ENCODE peak calls at places on chromosomes 1 and 21, in four cellular contexts. O is K562, J is GM23338, A is HepG2. E is an unnamed sample.

GRCh38 chr1:8410791-8411190 is 92.9 kb downstream of the SLC45A1 start:
- DNase-seq in O (no peak), J (no peak), A (no peak), E (no peak)

GRCh38 chr1:214552174-214552608 is 789 bp upstream of the PTPN14 start:
- DNase-seq in O (no peak), J (peak), A (peak), E (peak)

GRCh38 chr1:3171761-3172160 is 102.8 kb downstream of the PRDM16 start:
- DNase-seq in O (no peak), J (no peak), A (no peak), E (no peak)

GRCh38 chr1:205935869-205936268 is 7.4 kb downstream of the SLC26A9 start:
- DNase-seq in O (no peak), J (no peak), A (no peak), E (no peak)

GRCh38 chr1:115280073-115280472 is 58.0 kb downstream of the NGF start:
- DNase-seq in O (no peak), J (no peak), A (no peak), E (no peak)

GRCh38 chr1:58067082-58067481 is 479.4 kb downstream of the OMA1 start:
- DNase-seq in O (no peak), J (no peak), A (no peak), E (no peak)

GRCh38 chr1:110475358-110476027 is 24.5 kb downstream of the PROK1 start:
- DNase-seq in O (peak), J (no peak), A (no peak), E (no peak)

GRCh38 chr1:95084317-95085176 is 11.8 kb upstream of the ALG14 start:
- DNase-seq in O (peak), J (peak), A (peak), E (peak)

GRCh38 chr1:216462061-216462775 is 39.0 kb upstream of the USH2A start:
- DNase-seq in O (no peak), J (no peak), A (no peak), E (no peak)

GRCh38 chr1:31708324-31708723 is 4.5 kb upstream of the COL16A1 start:
- DNase-seq in O (no peak), J (no peak), A (no peak), E (no peak)

GRCh38 chr1:218397752-218398339 is 52.7 kb downstream of the TGFB2 start:
- DNase-seq in O (no peak), J (no peak), A (peak), E (no peak)

GRCh38 chr1:158045639-158046038 is 52.2 kb downstream of the KIRREL1 start:
- DNase-seq in O (no peak), J (peak), A (no peak), E (no peak)

GRCh38 chr1:55402117-55402516 is 187.0 kb upstream of the USP24 start:
- DNase-seq in O (no peak), J (no peak), A (no peak), E (no peak)

GRCh38 chr1:59520194-59520593 is 223.3 kb downstream of the FGGY start:
- DNase-seq in O (no peak), J (no peak), A (no peak), E (no peak)

GRCh38 chr1:113042336-113043143 is 30.5 kb upstream of the LRIG2 start:
- DNase-seq in O (peak), J (peak), A (peak), E (peak)

GRCh38 chr1:20105856-20106255 is 13.5 kb downstream of the PLA2G2D start:
- DNase-seq in O (no peak), J (no peak), A (no peak), E (no peak)

GRCh38 chr1:151621351-151621750 is 9.5 kb downstream of the SNX27 start:
- DNase-seq in O (no peak), J (no peak), A (no peak), E (no peak)

GRCh38 chr1:178607718-178608408 is 95.0 kb downstream of the TEX35 start:
- DNase-seq in O (no peak), J (no peak), A (no peak), E (no peak)

GRCh38 chr1:54335396-54336056 is 70.7 kb downstream of the SSBP3 start:
- DNase-seq in O (no peak), J (no peak), A (no peak), E (no peak)

GRCh38 chr1:75100481-75101092 is 33.6 kb upstream of the LHX8 start:
- DNase-seq in O (no peak), J (no peak), A (no peak), E (no peak)

GRCh38 chr21:46483300-46484295 is 24.9 kb downstream of the DIP2A start:
- DNase-seq in O (no peak), J (no peak), A (no peak), E (no peak)

DNA sequence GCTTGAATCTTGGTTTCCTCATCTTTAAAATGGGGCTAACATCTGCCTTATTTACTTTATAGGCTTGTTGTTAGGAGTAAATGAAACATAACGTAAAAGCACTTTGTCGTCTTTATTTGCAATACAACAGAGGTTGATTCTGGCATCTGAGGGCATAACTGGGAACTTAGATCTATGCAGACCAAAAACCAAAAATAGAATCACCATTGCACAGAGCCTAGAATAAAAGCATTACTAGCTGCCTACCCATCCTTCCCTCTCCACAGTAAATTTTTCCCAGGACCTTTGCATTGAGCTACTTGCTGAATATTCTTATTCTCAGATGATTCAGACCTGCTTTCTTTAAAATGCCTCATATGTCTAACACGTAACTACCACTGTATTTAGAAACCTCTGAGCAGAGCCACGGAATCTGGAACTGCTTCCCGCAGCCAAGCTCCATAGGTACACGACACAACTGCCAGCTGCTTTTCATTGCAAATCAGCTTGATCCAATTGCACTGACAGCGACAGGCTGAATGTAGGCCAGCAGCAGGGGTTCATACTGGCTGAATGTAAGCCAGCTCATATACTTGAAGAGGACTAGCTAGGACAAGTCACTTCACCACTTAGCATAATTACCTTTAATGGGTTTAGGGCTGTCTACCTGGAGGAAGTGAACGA is 33.2 kb upstream of the SERBP1 start:
- DNase-seq in O (no peak), J (peak), A (no peak), E (peak)
- TF ChIP-seq CREB1 in O (no peak), J (no peak), A (no peak), E (no peak)

GRCh38 chr1:13583964-13584791 is 546 bp downstream of the PDPN start:
- DNase-seq in O (no peak), J (peak), A (no peak), E (peak)
- TF ChIP-seq CREB1 in O (no peak), J (no peak), A (no peak), E (no peak)

DNA sequence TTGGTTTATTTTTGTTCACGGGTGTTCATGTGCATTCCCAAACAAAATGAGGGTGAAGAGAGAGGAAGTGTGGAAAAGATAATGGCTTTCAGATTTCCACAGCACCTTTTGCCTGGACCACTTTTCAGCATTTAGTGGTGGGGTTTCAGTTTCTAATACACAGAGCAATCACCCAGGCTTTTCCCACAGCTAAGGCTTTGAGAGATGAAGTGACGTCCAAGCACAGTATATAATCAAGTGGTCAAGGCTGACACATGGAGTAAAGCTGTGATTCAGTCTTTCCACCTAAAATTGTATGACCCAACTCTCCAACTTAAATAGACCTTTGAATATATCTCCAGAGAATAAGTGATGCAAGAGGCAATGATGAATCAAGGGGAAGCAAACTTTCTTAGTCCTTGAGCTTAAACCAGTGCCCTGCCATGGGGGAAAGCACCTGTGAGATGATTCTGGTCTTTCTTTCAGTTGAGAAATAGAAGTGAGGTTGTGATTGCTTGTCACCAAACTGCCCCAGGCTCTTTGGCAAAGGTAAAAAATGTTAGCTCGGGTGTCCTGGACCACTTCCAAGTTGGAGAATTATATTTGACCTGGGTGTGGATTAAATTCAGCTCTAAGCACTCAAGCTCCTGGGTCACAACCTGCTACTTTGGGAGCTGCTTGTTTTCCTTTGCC is 2.4 kb upstream of the PIK3R3 start:
- DNase-seq in O (no peak), J (no peak), A (no peak), E (no peak)
- TF ChIP-seq CREB1 in O (no peak), J (no peak), A (no peak), E (no peak)

GRCh38 chr1:232983817-232984567 is 33.6 kb downstream of the NTPCR start:
- DNase-seq in O (no peak), J (no peak), A (no peak), E (no peak)

GRCh38 chr1:232986000-232986922 is 35.9 kb downstream of the NTPCR start:
- DNase-seq in O (no peak), J (no peak), A (no peak), E (no peak)

GRCh38 chr1:232983375-232983774 is 33.0 kb downstream of the NTPCR start:
- DNase-seq in O (no peak), J (no peak), A (no peak), E (no peak)

GRCh38 chr1:232987046-232987445 is 36.6 kb downstream of the NTPCR start:
- DNase-seq in O (no peak), J (no peak), A (no peak), E (no peak)

GRCh38 chr1:232984577-232985425 is 34.4 kb downstream of the NTPCR start:
- DNase-seq in O (no peak), J (no peak), A (no peak), E (no peak)
- TF ChIP-seq CREB1 in O (no peak), J (no peak), A (no peak), E (no peak)

DNA sequence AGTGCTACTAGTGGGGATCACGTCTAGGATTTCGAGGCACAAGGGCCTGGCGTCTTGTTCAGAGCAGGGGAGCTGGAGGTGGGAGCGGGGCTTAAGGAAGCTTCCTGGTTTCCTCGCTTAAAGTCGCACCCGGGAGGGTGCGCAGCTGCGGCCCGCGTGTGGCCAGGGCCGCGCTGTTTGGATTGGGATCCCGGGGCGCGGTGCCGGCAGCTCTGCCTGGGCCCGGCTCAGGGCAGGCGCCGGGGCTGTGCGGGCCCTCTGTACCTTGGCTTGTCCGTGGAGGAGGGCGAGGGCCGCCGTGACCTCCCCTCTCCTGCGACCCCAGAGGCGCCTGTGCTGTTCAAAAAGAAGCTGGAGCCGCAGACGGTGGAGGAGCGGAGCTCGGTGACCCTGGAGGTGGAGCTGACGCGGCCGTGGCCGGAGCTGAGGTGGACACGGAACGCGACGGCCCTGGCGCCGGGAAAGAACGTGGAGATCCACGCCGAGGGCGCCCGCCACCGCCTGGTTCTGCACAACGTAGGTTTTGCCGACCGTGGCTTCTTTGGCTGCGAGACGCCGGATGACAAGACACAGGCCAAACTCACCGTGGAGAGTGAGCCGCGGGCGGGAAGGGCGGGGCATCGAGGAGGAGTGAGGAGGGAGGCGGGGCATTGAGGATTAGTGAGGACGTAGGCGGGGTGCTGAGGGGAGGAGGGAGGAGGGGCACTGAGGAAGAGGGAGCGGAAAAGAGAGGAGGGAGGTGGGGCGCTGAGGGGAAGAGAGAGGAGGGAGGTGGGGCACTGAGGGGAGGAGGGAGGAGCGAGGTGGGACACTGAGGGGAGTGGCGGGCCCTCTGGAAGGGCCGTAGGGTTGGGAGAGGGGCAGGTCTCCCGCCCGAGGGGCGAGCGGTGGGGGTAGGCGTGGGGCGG is 67.8 kb downstream of the OBSCN start:
- DNase-seq in O (peak), J (peak), A (no peak), E (peak)
- TF ChIP-seq CREB1 in O (peak), J (no peak), A (no peak), E (no peak)

GRCh38 chr1:209155556-209155955 is 428.0 kb upstream of the CAMK1G start:
- DNase-seq in O (no peak), J (peak), A (no peak), E (no peak)

GRCh38 chr1:209154916-209155315 is 428.6 kb upstream of the CAMK1G start:
- DNase-seq in O (no peak), J (no peak), A (no peak), E (no peak)

GRCh38 chr1:209153435-209153834 is 430.1 kb upstream of the CAMK1G start:
- DNase-seq in O (no peak), J (no peak), A (no peak), E (no peak)

GRCh38 chr1:209150114-209150513 is 433.4 kb upstream of the CAMK1G start:
- DNase-seq in O (no peak), J (peak), A (peak), E (peak)
- TF ChIP-seq CREB1 in O (no peak), J (no peak), A (no peak), E (no peak)

DNA sequence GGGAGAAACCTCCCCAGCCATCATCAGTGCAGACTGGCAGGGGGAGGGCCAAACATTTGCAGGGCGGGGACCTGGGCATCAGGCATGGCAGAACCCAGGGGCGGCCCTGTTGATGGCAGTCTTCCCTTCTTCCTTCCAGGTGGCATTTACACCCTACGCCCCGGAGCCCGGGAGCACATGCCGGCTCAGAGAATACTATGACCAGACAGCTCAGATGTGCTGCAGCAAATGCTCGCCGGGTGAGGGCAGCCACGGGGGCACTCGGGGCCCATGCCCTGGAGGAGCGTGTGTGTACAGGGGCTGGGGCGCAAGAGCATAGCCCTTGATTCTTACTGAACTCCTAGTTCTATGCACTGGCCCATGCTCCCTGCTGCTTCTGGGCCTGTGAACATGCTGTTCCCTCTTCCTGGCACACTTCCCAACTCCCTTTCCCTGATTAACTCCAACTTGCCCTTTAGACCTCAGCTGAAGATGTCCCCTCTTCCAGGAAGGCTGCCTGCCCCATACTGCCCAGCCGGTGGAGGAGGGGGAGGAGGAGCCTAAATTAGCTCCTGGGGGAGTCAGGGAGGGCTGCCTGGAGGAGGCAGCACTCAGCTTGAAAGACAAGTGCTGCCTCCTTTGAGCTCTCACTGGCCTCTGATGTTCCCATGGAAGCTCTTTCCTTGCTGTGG is 22.0 kb downstream of the TNFRSF1B start:
- DNase-seq in O (no peak), J (no peak), A (no peak), E (no peak)
- TF ChIP-seq CREB1 in O (no peak), J (no peak), A (no peak), E (no peak)

GRCh38 chr1:64167176-64167575 is 36.2 kb upstream of the UBE2U start:
- DNase-seq in O (no peak), J (no peak), A (no peak), E (no peak)

GRCh38 chr1:64162151-64162550 is 41.3 kb upstream of the UBE2U start:
- DNase-seq in O (no peak), J (no peak), A (no peak), E (no peak)

GRCh38 chr1:64162804-64163203 is 40.6 kb upstream of the UBE2U start:
- DNase-seq in O (no peak), J (no peak), A (no peak), E (no peak)

GRCh38 chr1:64161347-64162080 is 41.9 kb upstream of the UBE2U start:
- DNase-seq in O (no peak), J (no peak), A (no peak), E (no peak)

DNA sequence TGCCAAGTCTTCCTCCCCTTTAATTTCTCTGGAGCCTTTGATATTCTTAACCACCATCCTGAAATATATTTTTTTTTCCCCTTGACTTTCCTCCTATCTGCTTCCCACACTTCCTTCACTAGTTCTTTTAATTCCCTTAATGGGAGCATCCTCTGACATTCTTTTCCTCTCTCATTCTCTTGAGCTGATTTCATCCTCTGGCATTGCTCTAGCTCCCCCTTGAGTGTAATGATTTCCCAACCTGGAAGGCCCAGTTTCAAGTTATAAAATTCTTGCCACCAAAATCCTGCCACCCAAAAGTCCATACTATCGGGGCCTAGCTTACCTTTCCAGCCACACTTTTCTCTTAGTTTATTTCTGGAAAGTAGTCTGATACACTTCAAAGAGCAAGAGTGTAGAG is 39.5 kb upstream of the UBE2U start:
- DNase-seq in O (no peak), J (peak), A (no peak), E (no peak)
- TF ChIP-seq CREB1 in O (no peak), J (no peak), A (no peak), E (no peak)